ENCODE peak calls at places on chromosomes 4 and X, in ten cellular contexts. V is H9, T is IMR-90, X is OCI-LY7, W is MM.1S, Z is astrocyte, S is SK-N-SH, L is mammary epithelial cell, F is GM23248, N is hepatocyte. Y is an unnamed sample. For H3K4me1 and H4K20me1, the result is how much of the 10 kb centered on the place peaks cover.

GRCh38 chrX:71870337-71871098 is 40.1 kb upstream of the NHSL2 start:
- DNase-seq in S (no peak), V (peak), Z (peak), N (peak), L (peak), T (no peak), W (peak), X (peak), F (peak), Y (no peak)

GRCh38 chrX:97847885-97848679 is 964.4 kb downstream of the RPA4 start:
- DNase-seq in W (no peak), V (no peak), L (no peak), N (no peak), F (no peak), Z (no peak), S (peak), X (no peak), T (no peak), Y (no peak)

GRCh38 chrX:133415276-133416105 is at the start of gene GPC4:
- DNase-seq in F (peak), V (peak), T (no peak), L (peak), W (peak), S (peak), X (no peak), Z (peak), N (peak), Y (peak)

GRCh38 chr4:37994569-37994968 is 34.4 kb downstream of the PTTG2 start:
- DNase-seq in Z (no peak), X (peak), T (no peak), F (no peak), N (no peak), V (no peak), L (no peak), W (peak), S (no peak), Y (no peak)

GRCh38 chr4:14084598-14084997 is 457.1 kb upstream of the BOD1L1 start:
- DNase-seq in Z (no peak), F (no peak), T (no peak), V (peak), S (no peak), W (no peak), L (no peak), N (no peak), X (no peak), Y (no peak)

GRCh38 chr4:165204462-165204830 is 2.9 kb upstream of the KLHL2 start:
- DNase-seq in T (peak), L (peak), W (no peak), X (no peak), V (no peak), N (no peak), S (no peak), F (peak), Z (peak), Y (peak)

GRCh38 chrX:21657318-21658151 is 595 bp downstream of the KLHL34 start:
- DNase-seq in X (no peak), T (no peak), S (no peak), V (no peak), N (no peak), W (no peak), F (no peak), L (no peak), Z (no peak), Y (no peak)

GRCh38 chrX:40260123-40260751 is 162.5 kb upstream of the BCOR start:
- DNase-seq in L (no peak), V (no peak), Z (no peak), X (no peak), S (no peak), F (peak), W (no peak), N (no peak), T (no peak), Y (no peak)

GRCh38 chr4:167100120-167100519 is 134.2 kb downstream of the SPOCK3 start:
- DNase-seq in V (no peak), Z (peak), X (no peak), T (no peak), S (no peak), L (peak), W (peak), F (peak), N (peak), Y (peak)

GRCh38 chr4:26080876-26081628 is 167.0 kb downstream of the SMIM20 start:
- DNase-seq in X (no peak), Z (no peak), V (no peak), N (no peak), F (no peak), L (no peak), S (no peak), T (no peak), W (no peak), Y (no peak)

GRCh38 chrX:120429776-120430535 is 39.1 kb downstream of the LAMP2 start:
- DNase-seq in W (no peak), Z (no peak), X (no peak), L (no peak), N (no peak), S (no peak), V (no peak), F (no peak), T (no peak), Y (no peak)

GRCh38 chrX:71636438-71637252 is 18.3 kb upstream of the CXCR3 start:
- DNase-seq in V (no peak), N (no peak), X (peak), T (no peak), L (no peak), F (no peak), W (peak), S (no peak), Z (no peak), Y (no peak)

GRCh38 chrX:53255738-53256191 is 25.6 kb downstream of the IQSEC2 start:
- DNase-seq in N (no peak), W (no peak), Z (no peak), F (no peak), X (no peak), L (no peak), S (peak), T (no peak), V (no peak), Y (no peak)

GRCh38 chrX:110087485-110088356 is 84.8 kb downstream of the TMEM164 start:
- DNase-seq in T (peak), S (no peak), L (peak), X (no peak), F (peak), Z (peak), N (peak), V (no peak), W (no peak), Y (peak)

GRCh38 chrX:109472939-109473713 is 8.8 kb downstream of the GUCY2F start:
- DNase-seq in W (peak), X (peak), Z (peak), L (peak), S (peak), N (peak), F (peak), V (peak), T (peak), Y (peak)

GRCh38 chr4:184803884-184804283 is 21.9 kb downstream of the ACSL1 start:
- DNase-seq in S (no peak), V (no peak), N (no peak), X (no peak), L (no peak), Z (no peak), F (no peak), T (no peak), W (no peak), Y (no peak)
- H3K4me1 ChIP-seq in S (under half), V (under half), N (under half), X (under half), L (under half), Z (under half), F (under half), T (under half), W (under half), Y (under half)

DNA sequence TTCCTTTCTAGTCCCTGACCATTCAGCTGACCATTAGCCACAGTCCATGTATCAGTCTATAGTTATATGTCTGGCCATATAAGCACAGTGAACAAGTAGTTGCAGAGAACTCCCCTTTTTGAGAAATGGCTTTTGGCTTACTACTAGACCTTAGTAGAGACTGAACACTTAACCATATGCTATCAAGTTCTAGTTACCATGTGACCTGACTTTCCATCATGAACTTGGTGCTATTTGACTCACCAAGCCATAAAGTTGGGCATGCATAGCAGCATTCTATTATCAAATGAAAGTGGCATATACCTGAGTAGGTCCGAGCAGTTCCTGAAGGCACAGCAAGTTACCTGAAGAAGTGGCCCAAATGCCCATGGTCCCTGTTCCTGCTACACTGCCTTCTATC is 74.5 kb upstream of the IL2 start:
- DNase-seq in L (no peak), F (no peak), T (no peak), Z (no peak), N (no peak), S (no peak), W (no peak), X (no peak), V (no peak), Y (no peak)
- H4K20me1 ChIP-seq in L (under half), F (under half), T (under half), Z (under half), N (under half), S (under half), W (under half), X (under half), V (under half), Y (under half)

GRCh38 chr4:147772459-147772969 is 40.6 kb downstream of the ARHGAP10 start:
- DNase-seq in W (no peak), Z (peak), L (peak), V (no peak), T (peak), X (no peak), F (peak), N (no peak), S (no peak), Y (peak)
- H3K4me1 ChIP-seq in W (under half), Z (under half), L (under half), V (under half), T (under half), X (under half), F (half or more), N (under half), S (under half), Y (under half)

GRCh38 chrX:9598344-9598743 is 133.5 kb downstream of the TBL1X start:
- DNase-seq in S (no peak), T (no peak), N (no peak), W (no peak), V (no peak), Z (no peak), L (no peak), X (no peak), F (no peak), Y (no peak)
- H4K20me1 ChIP-seq in S (under half), T (under half), N (under half), W (under half), V (under half), Z (under half), L (under half), X (under half), F (under half), Y (under half)

GRCh38 chr4:44580231-44580630 is 71.2 kb downstream of the YIPF7 start:
- DNase-seq in Z (no peak), W (no peak), V (no peak), S (no peak), F (no peak), L (no peak), X (no peak), N (no peak), T (no peak), Y (no peak)
- H3K4me1 ChIP-seq in Z (under half), W (under half), V (under half), S (under half), F (under half), L (under half), X (under half), N (under half), T (under half), Y (under half)

GRCh38 chr4:185565696-185566095 is 30.4 kb upstream of the PDLIM3 start:
- DNase-seq in N (no peak), F (no peak), V (no peak), X (no peak), L (no peak), T (no peak), S (no peak), Z (no peak), W (no peak), Y (no peak)

GRCh38 chr4:185562531-185562930 is 27.2 kb upstream of the PDLIM3 start:
- DNase-seq in L (no peak), Z (no peak), T (no peak), S (no peak), N (no peak), X (no peak), V (no peak), F (no peak), W (no peak), Y (no peak)

GRCh38 chr4:185564355-185564754 is 29.0 kb upstream of the PDLIM3 start:
- DNase-seq in V (no peak), Z (no peak), L (no peak), W (no peak), N (no peak), T (no peak), F (no peak), S (no peak), X (no peak), Y (no peak)

GRCh38 chr4:185559913-185560281 is 24.6 kb upstream of the PDLIM3 start:
- DNase-seq in Z (peak), L (peak), V (no peak), W (no peak), N (peak), S (no peak), T (peak), X (no peak), F (peak), Y (peak)

GRCh38 chr4:185560316-185560715 is 25.0 kb upstream of the PDLIM3 start:
- DNase-seq in S (no peak), N (no peak), Z (no peak), F (no peak), W (no peak), T (no peak), L (no peak), V (no peak), X (no peak), Y (no peak)
- H4K20me1 ChIP-seq in S (under half), N (under half), Z (under half), F (under half), W (under half), T (under half), L (under half), V (under half), X (under half), Y (under half)

GRCh38 chr4:6278801-6279197 is 9.1 kb downstream of the WFS1 start:
- DNase-seq in V (no peak), X (no peak), L (no peak), W (peak), N (peak), T (peak), F (no peak), Z (peak), S (peak), Y (peak)

GRCh38 chr4:6281436-6282144 is 11.9 kb downstream of the WFS1 start:
- DNase-seq in T (no peak), V (no peak), X (no peak), N (no peak), W (no peak), S (no peak), Z (no peak), F (no peak), L (no peak), Y (no peak)

GRCh38 chr4:6277935-6278800 is 8.5 kb downstream of the WFS1 start:
- DNase-seq in S (no peak), F (no peak), T (peak), L (no peak), Z (no peak), W (no peak), X (no peak), V (no peak), N (no peak), Y (peak)

GRCh38 chr4:6280365-6280996 is 10.8 kb downstream of the WFS1 start:
- DNase-seq in Z (no peak), T (no peak), W (no peak), X (no peak), S (no peak), L (peak), V (no peak), N (no peak), F (no peak), Y (no peak)

DNA sequence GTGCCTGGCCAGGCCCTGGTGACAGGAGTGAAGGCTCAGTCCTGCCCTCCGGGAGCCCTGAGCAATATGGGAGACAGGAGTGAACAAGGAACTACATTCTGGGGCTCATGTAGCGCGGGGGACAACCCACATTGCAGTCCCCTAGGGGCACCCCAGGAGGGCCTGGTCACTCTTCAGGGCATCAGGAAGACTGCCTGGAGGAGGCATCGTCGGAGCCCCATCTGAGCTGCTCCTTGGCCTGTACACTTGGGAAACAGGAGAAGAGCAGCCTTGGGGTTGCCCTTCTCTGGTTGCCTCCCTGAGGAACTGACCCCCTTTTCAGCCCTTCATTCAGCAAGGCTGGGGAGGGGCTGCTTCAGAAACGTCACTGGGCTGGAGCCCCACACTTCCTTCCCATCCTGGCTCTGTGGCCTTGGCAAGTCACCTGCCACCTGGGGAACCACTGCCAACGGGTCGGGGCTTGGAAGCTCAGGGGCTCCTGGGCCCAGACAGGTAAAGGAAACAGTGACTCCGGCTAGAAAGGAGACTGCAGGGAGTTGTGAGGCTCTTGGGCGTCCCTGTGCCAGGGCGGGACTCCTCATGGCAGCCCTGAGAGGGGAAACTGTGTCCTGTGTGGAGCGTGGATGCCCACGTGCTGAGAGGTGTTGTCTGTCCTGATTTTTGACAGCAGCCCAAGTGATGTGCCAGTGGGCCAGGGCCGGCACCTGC is 10.1 kb downstream of the WFS1 start:
- DNase-seq in Z (no peak), N (no peak), T (no peak), W (no peak), F (no peak), L (no peak), S (no peak), V (no peak), X (no peak), Y (no peak)
- H3K4me1 ChIP-seq in Z (under half), N (under half), T (under half), W (under half), F (under half), L (under half), S (half or more), V (under half), X (under half), Y (under half)

GRCh38 chrX:154063234-154063633 is 34.3 kb downstream of the MECP2 start:
- DNase-seq in F (no peak), T (no peak), N (no peak), L (no peak), V (no peak), S (no peak), W (no peak), X (no peak), Z (no peak), Y (no peak)
- H4K20me1 ChIP-seq in F (under half), T (half or more), N (half or more), L (under half), V (under half), S (half or more), W (under half), X (under half), Z (half or more), Y (under half)

GRCh38 chr4:48141048-48141447 is 7.0 kb upstream of the TXK start:
- DNase-seq in T (peak), N (peak), L (peak), V (no peak), W (peak), S (peak), F (peak), X (peak), Z (peak), Y (peak)

GRCh38 chr4:48138511-48138910 is 4.5 kb upstream of the TXK start:
- DNase-seq in N (no peak), X (no peak), T (no peak), W (no peak), S (no peak), L (no peak), V (no peak), Z (no peak), F (no peak), Y (no peak)

GRCh38 chr4:48137766-48138349 is 3.8 kb upstream of the TXK start:
- DNase-seq in Z (no peak), W (no peak), N (no peak), X (peak), S (no peak), F (no peak), T (no peak), V (no peak), L (no peak), Y (no peak)

GRCh38 chr4:48139688-48140087 is 5.6 kb upstream of the TXK start:
- DNase-seq in T (peak), V (no peak), X (no peak), S (no peak), W (peak), L (no peak), Z (no peak), N (no peak), F (peak), Y (peak)

GRCh38 chr4:48138936-48139335 is 4.9 kb upstream of the TXK start:
- DNase-seq in L (no peak), T (no peak), N (no peak), Z (no peak), X (peak), S (no peak), W (peak), V (no peak), F (no peak), Y (no peak)
- H3K4me1 ChIP-seq in L (under half), T (under half), N (under half), Z (under half), X (under half), S (under half), W (under half), V (under half), F (under half), Y (under half)

GRCh38 chr4:73208376-73208775 is 50.2 kb downstream of the ANKRD17 start:
- DNase-seq in L (peak), T (peak), S (no peak), V (no peak), Z (peak), X (no peak), W (no peak), F (peak), N (no peak), Y (peak)
- H4K20me1 ChIP-seq in L (under half), T (under half), S (under half), V (under half), Z (half or more), X (under half), W (under half), F (under half), N (under half), Y (under half)